ENCODE peak calls at places on chromosomes 1 and 21, in four cellular contexts. D, S, H and P are unnamed samples.

GRCh38 chr1:221816899-221817298 is 75.0 kb upstream of the DUSP10 start:
- DNase-seq in D (no peak), H (peak; percentile 95), S (no peak), P (peak; percentile 35)

GRCh38 chr1:51948491-51948915 is 42.0 kb downstream of the RAB3B start:
- DNase-seq in S (no peak), D (no peak), H (peak; percentile 55), P (no peak)

GRCh38 chr1:109923131-109923945 is 12.7 kb downstream of the CSF1 start:
- DNase-seq in S (no peak), H (no peak), D (peak; percentile 15), P (no peak)

GRCh38 chr1:171486048-171486519 is 754 bp downstream of the PRRC2C start:
- DNase-seq in S (peak; percentile 14), D (peak; percentile 85), H (peak; percentile 79), P (peak; percentile 15)

GRCh38 chr1:71964188-71964587 is 318.2 kb downstream of the NEGR1 start:
- DNase-seq in S (no peak), D (no peak), H (peak; percentile 1), P (no peak)

GRCh38 chr1:182939413-182939812 is 13.6 kb downstream of the SHCBP1L start:
- DNase-seq in S (no peak), H (no peak), D (no peak), P (no peak)

GRCh38 chr1:110780600-110781484 is 92.1 kb upstream of the CD53 start:
- DNase-seq in D (peak; percentile 90), S (peak; percentile 41), H (peak; percentile 67), P (peak; percentile 47)

GRCh38 chr1:114340906-114341698 is 169.9 kb downstream of the TRIM33 start:
- DNase-seq in D (no peak), S (no peak), H (no peak), P (no peak)

DNA sequence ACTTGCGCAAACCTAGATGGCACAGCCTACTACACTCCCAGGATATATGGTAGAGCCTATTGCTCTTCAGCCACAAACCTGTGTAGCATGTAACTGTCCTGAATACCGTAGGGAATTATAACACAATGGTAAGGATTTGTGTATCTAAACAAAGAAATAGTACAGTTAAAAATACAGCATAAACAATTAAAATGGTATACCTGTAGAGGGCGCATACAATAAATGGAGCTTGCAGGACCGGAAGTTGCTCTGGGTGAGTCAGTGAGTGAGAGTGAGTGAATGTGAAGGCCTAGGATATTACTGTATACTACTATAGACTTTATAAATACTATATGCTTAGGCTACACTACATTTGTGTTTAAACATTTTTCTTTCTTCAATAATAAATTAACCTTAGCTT is 99.3 kb downstream of the PLD5 start:
- DNase-seq in D (peak; percentile 8), H (peak; percentile 48), S (no peak), P (no peak)
- TF ChIP-seq CTCF in D (no peak), H (peak; percentile 34), S (no peak), P (no peak)

GRCh38 chr1:37636435-37636834 is 1.7 kb upstream of the RSPO1 start:
- DNase-seq in S (no peak), H (no peak), D (no peak), P (no peak)

GRCh38 chr1:37635309-37635902 is 714 bp upstream of the RSPO1 start:
- DNase-seq in H (no peak), D (no peak), S (no peak), P (no peak)

GRCh38 chr1:37633040-37633949 is 1.4 kb downstream of the RSPO1 start:
- DNase-seq in H (no peak), D (no peak), S (no peak), P (no peak)

GRCh38 chr1:37633950-37634553 is 640 bp downstream of the RSPO1 start:
- DNase-seq in D (no peak), H (no peak), S (no peak), P (no peak)

GRCh38 chr1:37634554-37635308 is at the start of gene RSPO1:
- DNase-seq in D (no peak), H (peak; percentile 10), S (no peak), P (no peak)
- H3K4me3 ChIP-seq in D (no peak within 1 kb of the TSS), H (no peak within 1 kb of the TSS), S (peak within 1 kb of the TSS; percentile 24), P (peak within 1 kb of the TSS; percentile 3)

GRCh38 chr21:37087188-37087587 is 14.1 kb downstream of the TTC3 start:
- DNase-seq in H (peak; percentile 59), S (no peak), D (no peak), P (no peak)
- TF ChIP-seq CTCF in H (peak; percentile 45), S (peak; percentile 54), D (no peak), P (peak; percentile 32)

GRCh38 chr1:23020731-23021130 is 1.5 kb downstream of the KDM1A start:
- DNase-seq in H (peak; percentile 9), D (no peak), S (no peak), P (no peak)

GRCh38 chr1:23019851-23020625 is 770 bp downstream of the KDM1A start:
- DNase-seq in S (peak; percentile 16), H (peak; percentile 41), D (peak; percentile 56), P (no peak)

GRCh38 chr1:23023174-23023573 is 3.9 kb downstream of the KDM1A start:
- DNase-seq in S (no peak), H (no peak), D (no peak), P (no peak)

GRCh38 chr1:23019094-23019850 is at the start of gene KDM1A:
- DNase-seq in S (peak; percentile 98), D (peak; percentile 99), H (peak; percentile 97), P (peak; percentile 92)

GRCh38 chr1:23021834-23022233 is 2.6 kb downstream of the KDM1A start:
- DNase-seq in D (no peak), S (no peak), H (no peak), P (no peak)
- H3K4me3 ChIP-seq in D (no peak overlapping the region), S (no peak overlapping the region), H (no peak overlapping the region), P (peak overlapping the region; percentile 87)